ENCODE peak calls at places on chromosomes 2 and 18, in six cellular contexts. One of them, this sample, is unnamed.

GRCh38 chr2:128498589-128498988 is 179.9 kb upstream of the HS6ST1 start:
- DNase-seq in IMR-90: no peak
- DNase-seq in H9: no peak
- DNase-seq in H1: peak; percentile 34
- DNase-seq in trophoblast cell: no peak
- DNase-seq in mesenchymal stem cell: no peak
- DNase-seq in this sample: no peak

GRCh38 chr2:218400167-218400929 is 680 bp downstream of the CTDSP1 start:
- DNase-seq in IMR-90: no peak
- DNase-seq in H9: peak; percentile 60
- DNase-seq in H1: peak; percentile 80
- DNase-seq in trophoblast cell: peak; percentile 31
- DNase-seq in mesenchymal stem cell: peak; percentile 47
- DNase-seq in this sample: peak; percentile 30

GRCh38 chr18:10143601-10144000 is 229.8 kb downstream of the VAPA start:
- DNase-seq in IMR-90: no peak
- DNase-seq in H9: no peak
- DNase-seq in H1: no peak
- DNase-seq in trophoblast cell: no peak
- DNase-seq in mesenchymal stem cell: peak; percentile 46
- DNase-seq in this sample: no peak

GRCh38 chr2:98552499-98553179 is 55.7 kb downstream of the COA5 start:
- DNase-seq in IMR-90: peak; percentile 94
- DNase-seq in H9: no peak
- DNase-seq in H1: no peak
- DNase-seq in trophoblast cell: no peak
- DNase-seq in mesenchymal stem cell: peak; percentile 70
- DNase-seq in this sample: no peak

GRCh38 chr2:38239452-38239851 is 137.6 kb downstream of the ATL2 start:
- DNase-seq in IMR-90: no peak
- DNase-seq in H9: no peak
- DNase-seq in H1: no peak
- DNase-seq in trophoblast cell: no peak
- DNase-seq in mesenchymal stem cell: no peak
- DNase-seq in this sample: no peak

GRCh38 chr2:196249860-196250259 is 78.5 kb upstream of the STK17B start:
- DNase-seq in IMR-90: peak; percentile 68
- DNase-seq in H9: no peak
- DNase-seq in H1: no peak
- DNase-seq in trophoblast cell: peak; percentile 38
- DNase-seq in mesenchymal stem cell: peak; percentile 48
- DNase-seq in this sample: no peak

GRCh38 chr2:134019871-134020270 is 234.0 kb upstream of the MGAT5 start:
- DNase-seq in IMR-90: no peak
- DNase-seq in H9: no peak
- DNase-seq in H1: no peak
- DNase-seq in trophoblast cell: no peak
- DNase-seq in mesenchymal stem cell: no peak
- DNase-seq in this sample: no peak

GRCh38 chr2:32884346-32884745 is 62.4 kb upstream of the LTBP1 start:
- DNase-seq in IMR-90: peak; percentile 44
- DNase-seq in H9: no peak
- DNase-seq in H1: no peak
- DNase-seq in trophoblast cell: no peak
- DNase-seq in mesenchymal stem cell: no peak
- DNase-seq in this sample: no peak

GRCh38 chr18:54222922-54223567 is 1.4 kb downstream of the MBD2 start:
- DNase-seq in IMR-90: no peak
- DNase-seq in H9: no peak
- DNase-seq in H1: no peak
- DNase-seq in trophoblast cell: peak; percentile 53
- DNase-seq in mesenchymal stem cell: no peak
- DNase-seq in this sample: no peak

DNA sequence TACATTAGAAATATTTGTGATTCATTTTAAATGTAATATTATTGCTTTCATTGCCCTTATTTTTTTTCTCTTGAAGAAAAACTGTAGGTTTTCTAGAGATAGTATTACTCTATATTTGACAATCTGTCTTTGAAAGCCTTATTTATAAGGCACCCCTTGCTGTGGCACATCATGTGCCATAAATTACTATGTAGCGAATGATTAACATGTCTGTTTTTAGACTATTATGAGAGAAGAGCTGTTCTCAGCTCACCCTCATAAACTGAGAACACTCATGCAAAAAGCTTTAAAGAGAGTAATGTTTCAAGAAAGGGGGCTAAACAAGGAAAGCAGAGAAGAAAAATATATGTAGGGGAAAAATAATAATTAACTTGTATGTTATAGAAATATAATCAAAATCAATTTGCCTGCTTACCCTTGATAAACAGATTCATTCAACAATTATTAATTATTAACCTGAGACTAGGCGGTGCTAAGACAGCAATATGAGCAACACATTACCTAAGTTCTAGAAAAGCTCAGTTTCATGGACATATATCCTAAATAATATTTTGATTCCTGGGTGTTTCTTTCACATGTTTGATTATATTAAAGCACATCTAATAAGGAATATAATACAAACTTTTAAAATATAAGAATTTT is 69.0 kb downstream of the RAB3GAP1 start:
- DNase-seq in IMR-90: no peak
- DNase-seq in H9: no peak
- DNase-seq in H1: no peak
- DNase-seq in trophoblast cell: no peak
- DNase-seq in mesenchymal stem cell: no peak
- DNase-seq in this sample: no peak
- H3K4me2 ChIP-seq in IMR-90: no peak overlapping the region
- H3K4me2 ChIP-seq in H9: no peak overlapping the region
- H3K4me2 ChIP-seq in H1: no peak overlapping the region
- H3K4me2 ChIP-seq in trophoblast cell: no peak overlapping the region
- H3K4me2 ChIP-seq in mesenchymal stem cell: no peak overlapping the region
- H3K4me2 ChIP-seq in this sample: no peak overlapping the region

DNA sequence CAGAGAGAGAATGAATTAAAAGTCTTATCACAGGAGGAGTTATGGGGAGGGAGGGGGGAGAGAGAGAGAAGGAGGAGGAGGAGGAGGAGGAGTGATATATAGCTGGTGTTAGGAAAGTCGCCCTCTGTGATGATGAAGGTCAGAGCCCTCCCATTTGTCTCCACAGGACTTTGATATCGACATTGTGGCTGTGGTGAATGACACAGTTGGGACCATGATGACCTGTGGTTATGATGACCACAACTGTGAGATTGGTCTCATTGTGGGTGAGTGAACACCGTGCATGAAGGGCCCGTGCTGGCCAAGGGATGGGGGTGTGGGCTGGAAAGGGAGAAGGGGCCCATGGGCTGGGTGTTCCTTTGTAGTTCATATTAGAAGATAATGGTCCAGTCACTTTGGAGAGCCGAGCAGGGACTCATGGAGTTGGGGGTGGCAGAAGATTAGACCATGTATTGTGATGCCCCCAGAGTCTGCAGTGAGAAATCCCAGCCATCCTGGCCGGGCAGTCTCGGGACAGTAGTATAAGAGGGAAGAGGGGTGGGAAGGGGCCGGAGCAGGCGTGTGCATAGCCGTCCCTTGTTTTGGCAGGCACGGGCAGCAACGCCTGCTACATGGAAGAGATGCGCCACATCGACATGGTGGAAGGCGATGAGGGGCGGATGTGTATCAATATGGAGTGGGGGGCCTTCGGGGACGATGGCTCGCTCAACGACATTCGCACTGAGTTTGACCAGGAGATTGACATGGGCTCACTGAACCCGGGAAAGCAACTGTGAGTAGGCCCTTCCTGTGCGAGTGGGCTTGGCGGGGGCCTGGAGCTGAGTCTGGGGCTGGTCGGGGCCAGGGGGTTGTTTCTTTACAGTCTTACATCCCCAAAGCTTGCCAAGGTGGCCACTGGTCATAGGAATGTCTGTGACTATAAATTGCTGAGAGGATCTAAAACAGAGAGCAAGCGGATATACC is 40.0 kb downstream of the HK2 start:
- DNase-seq in IMR-90: no peak
- DNase-seq in H9: no peak
- DNase-seq in H1: no peak
- DNase-seq in trophoblast cell: no peak
- DNase-seq in mesenchymal stem cell: no peak
- DNase-seq in this sample: no peak
- H4K91ac ChIP-seq in IMR-90: no peak overlapping the region
- H4K91ac ChIP-seq in H9: no peak overlapping the region
- H4K91ac ChIP-seq in H1: no peak overlapping the region
- H4K91ac ChIP-seq in trophoblast cell: no peak overlapping the region
- H4K91ac ChIP-seq in mesenchymal stem cell: peak overlapping the region; percentile 53
- H4K91ac ChIP-seq in this sample: no peak overlapping the region

GRCh38 chr18:35826477-35826876 is 146.0 kb upstream of the RMP24 start:
- DNase-seq in IMR-90: no peak
- DNase-seq in H9: no peak
- DNase-seq in H1: no peak
- DNase-seq in trophoblast cell: no peak
- DNase-seq in mesenchymal stem cell: no peak
- DNase-seq in this sample: no peak
- H2BK120ac ChIP-seq in IMR-90: no peak overlapping the region
- H2BK120ac ChIP-seq in H9: peak overlapping the region; percentile 95
- H2BK120ac ChIP-seq in H1: peak overlapping the region; percentile 100
- H2BK120ac ChIP-seq in trophoblast cell: peak overlapping the region; percentile 30
- H2BK120ac ChIP-seq in mesenchymal stem cell: no peak overlapping the region
- H2BK120ac ChIP-seq in this sample: no peak overlapping the region

DNA sequence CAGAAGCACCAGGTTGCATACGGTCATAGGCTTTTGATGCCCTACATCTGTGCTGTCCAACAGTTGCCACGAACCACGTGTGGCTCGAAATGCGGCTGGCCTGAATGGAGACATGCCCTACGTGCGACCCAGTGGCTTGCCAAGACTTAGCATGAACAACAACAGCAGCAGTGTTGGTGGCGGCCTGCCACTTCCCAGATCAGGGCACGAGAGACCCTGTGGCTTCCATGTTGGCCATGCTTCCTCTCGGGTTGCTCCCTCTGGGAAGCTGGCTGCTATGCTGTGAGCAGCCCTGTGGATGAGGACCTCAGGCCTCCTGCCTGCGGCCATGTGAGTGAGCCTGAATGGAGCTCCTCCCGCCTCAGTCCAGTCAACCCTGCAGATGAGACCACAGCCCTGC is 212.3 kb downstream of the HDAC4 start:
- DNase-seq in IMR-90: no peak
- DNase-seq in H9: peak; percentile 6
- DNase-seq in H1: no peak
- DNase-seq in trophoblast cell: no peak
- DNase-seq in mesenchymal stem cell: no peak
- DNase-seq in this sample: no peak
- H3K4me2 ChIP-seq in IMR-90: no peak overlapping the region
- H3K4me2 ChIP-seq in H9: no peak overlapping the region
- H3K4me2 ChIP-seq in H1: peak overlapping the region; percentile 28
- H3K4me2 ChIP-seq in trophoblast cell: no peak overlapping the region
- H3K4me2 ChIP-seq in mesenchymal stem cell: no peak overlapping the region
- H3K4me2 ChIP-seq in this sample: no peak overlapping the region

DNA sequence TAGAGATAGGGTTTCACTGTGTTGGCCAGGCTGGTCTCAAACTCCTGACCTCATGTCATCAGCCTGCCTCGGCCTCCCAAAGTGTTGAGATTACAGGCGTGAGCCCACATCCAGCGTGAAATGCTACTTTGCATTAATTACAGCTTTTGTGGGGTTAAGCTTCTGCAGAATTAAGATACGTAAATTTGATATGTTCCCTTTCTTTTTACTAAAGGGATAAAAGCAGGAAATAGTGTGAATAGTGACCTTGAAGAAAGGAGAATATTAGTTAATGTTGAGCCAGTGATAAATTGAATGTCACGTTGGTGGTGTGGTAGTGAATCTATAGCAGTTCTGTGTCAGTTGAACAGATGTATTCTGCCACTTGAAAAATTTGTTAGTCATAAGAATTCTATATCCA is 16.9 kb downstream of the SMCHD1 start:
- DNase-seq in IMR-90: no peak
- DNase-seq in H9: no peak
- DNase-seq in H1: no peak
- DNase-seq in trophoblast cell: no peak
- DNase-seq in mesenchymal stem cell: no peak
- DNase-seq in this sample: no peak
- H4K91ac ChIP-seq in IMR-90: no peak overlapping the region
- H4K91ac ChIP-seq in H9: no peak overlapping the region
- H4K91ac ChIP-seq in H1: no peak overlapping the region
- H4K91ac ChIP-seq in trophoblast cell: no peak overlapping the region
- H4K91ac ChIP-seq in mesenchymal stem cell: no peak overlapping the region
- H4K91ac ChIP-seq in this sample: no peak overlapping the region

GRCh38 chr2:27752551-27753237 is 18.8 kb upstream of the MRPL33 start:
- DNase-seq in IMR-90: no peak
- DNase-seq in H9: peak; percentile 66
- DNase-seq in H1: peak; percentile 77
- DNase-seq in trophoblast cell: peak; percentile 88
- DNase-seq in mesenchymal stem cell: no peak
- DNase-seq in this sample: no peak

GRCh38 chr2:27756091-27756490 is 15.4 kb upstream of the MRPL33 start:
- DNase-seq in IMR-90: no peak
- DNase-seq in H9: no peak
- DNase-seq in H1: no peak
- DNase-seq in trophoblast cell: no peak
- DNase-seq in mesenchymal stem cell: no peak
- DNase-seq in this sample: no peak

GRCh38 chr2:27753744-27754588 is 17.6 kb upstream of the MRPL33 start:
- DNase-seq in IMR-90: peak; percentile 80
- DNase-seq in H9: peak; percentile 88
- DNase-seq in H1: peak; percentile 92
- DNase-seq in trophoblast cell: peak; percentile 84
- DNase-seq in mesenchymal stem cell: peak; percentile 77
- DNase-seq in this sample: peak; percentile 57

GRCh38 chr2:27754831-27755230 is 16.7 kb upstream of the MRPL33 start:
- DNase-seq in IMR-90: no peak
- DNase-seq in H9: no peak
- DNase-seq in H1: no peak
- DNase-seq in trophoblast cell: no peak
- DNase-seq in mesenchymal stem cell: no peak
- DNase-seq in this sample: no peak

DNA sequence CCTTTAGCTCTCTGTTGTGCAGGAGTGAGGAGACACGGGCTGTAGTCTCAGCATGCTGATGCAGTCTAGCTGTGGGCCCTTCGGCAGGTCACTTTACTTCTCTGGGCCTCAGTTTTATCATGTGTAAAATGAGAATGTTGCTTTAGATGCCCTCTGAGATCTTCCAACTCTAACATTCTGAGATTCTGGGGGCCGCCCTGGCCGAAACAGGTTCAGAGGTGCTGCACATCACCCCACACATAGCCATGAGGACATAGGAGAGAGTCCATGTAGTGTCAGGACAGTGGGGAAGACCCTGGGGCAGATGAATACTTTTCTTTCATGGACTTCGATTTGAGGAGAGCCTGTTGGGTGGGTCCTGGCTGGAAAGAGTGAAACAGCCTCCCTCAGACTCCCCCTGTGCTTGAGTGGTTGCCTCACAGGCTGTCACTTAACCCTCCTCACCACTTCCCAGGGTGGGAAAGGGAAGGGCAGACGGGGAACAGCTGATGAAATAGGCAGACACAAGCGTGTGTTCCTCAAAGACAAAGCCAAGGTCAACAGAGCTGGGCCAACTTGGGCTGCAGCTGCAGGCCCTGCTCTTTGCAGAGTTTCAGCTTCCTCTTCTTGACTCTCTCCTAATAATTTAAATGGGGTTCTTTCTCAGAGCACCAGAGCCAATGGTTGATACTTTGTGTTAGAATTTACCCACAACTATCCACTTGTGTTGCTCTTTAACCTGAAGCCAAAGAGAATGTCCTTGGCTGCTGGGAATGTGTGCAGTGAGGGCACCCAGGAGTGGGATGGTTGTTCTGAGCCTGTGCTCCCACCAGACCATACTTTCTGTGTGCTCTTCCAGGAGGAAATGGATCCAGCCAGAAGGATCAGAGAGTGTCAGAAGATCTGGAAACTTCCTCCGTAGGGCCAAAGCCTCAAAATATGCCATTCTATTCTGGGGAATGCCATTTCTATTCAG is 14.7 kb upstream of the MRPL33 start:
- DNase-seq in IMR-90: no peak
- DNase-seq in H9: no peak
- DNase-seq in H1: no peak
- DNase-seq in trophoblast cell: no peak
- DNase-seq in mesenchymal stem cell: no peak
- DNase-seq in this sample: no peak
- H2BK120ac ChIP-seq in IMR-90: peak overlapping the region; percentile 70
- H2BK120ac ChIP-seq in H9: no peak overlapping the region
- H2BK120ac ChIP-seq in H1: no peak overlapping the region
- H2BK120ac ChIP-seq in trophoblast cell: no peak overlapping the region
- H2BK120ac ChIP-seq in mesenchymal stem cell: no peak overlapping the region
- H2BK120ac ChIP-seq in this sample: no peak overlapping the region

This sample was measured in neuronal stem cell.